ENCODE peak calls at places on chromosomes 5 and 9, in eight cellular contexts. R is AG09309, Q is T1000, Z is activated T-helper 1 cell treated with Interleukin-2 at 50 U/mL for 16 hours, T is A549, A is left cardiac atrium, F is LNCaP clone FGC, K is HT1080. C is an unnamed sample.

GRCh38 chr5:132907161-132907560 is 33.7 kb downstream of the LEAP2 start:
- DNase-seq in A (no peak), T (no peak), Z (no peak), K (peak), R (no peak), Q (no peak), F (no peak), C (no peak)

GRCh38 chr9:108850293-108850897 is 5.4 kb downstream of the ACTL7B start:
- DNase-seq in Z (no peak), A (no peak), Q (no peak), K (no peak), T (peak), R (no peak), F (peak), C (peak)

GRCh38 chr5:67204821-67205220 is 8.2 kb upstream of the CD180 start:
- DNase-seq in F (no peak), Q (no peak), R (no peak), K (no peak), T (no peak), A (no peak), Z (no peak), C (no peak)

GRCh38 chr5:127305486-127305885 is 14.9 kb downstream of the MEGF10 start:
- DNase-seq in Z (no peak), F (no peak), K (no peak), R (no peak), A (no peak), T (no peak), Q (no peak), C (no peak)

GRCh38 chr9:134735441-134736175 is 94.0 kb downstream of the COL5A1 start:
- DNase-seq in T (no peak), A (peak), R (no peak), Z (no peak), F (no peak), K (no peak), Q (no peak), C (no peak)

GRCh38 chr9:16950051-16950450 is 79.6 kb upstream of the BNC2 start:
- DNase-seq in Q (no peak), A (no peak), T (no peak), K (no peak), R (no peak), F (no peak), Z (no peak), C (no peak)

GRCh38 chr5:78592735-78593386 is 55.7 kb downstream of the LHFPL2 start:
- DNase-seq in Q (no peak), A (no peak), T (no peak), F (no peak), R (no peak), Z (no peak), K (no peak), C (no peak)

GRCh38 chr5:153796527-153796926 is 242.2 kb downstream of the FAM114A2 start:
- DNase-seq in K (peak), Q (no peak), Z (no peak), R (no peak), A (no peak), T (no peak), F (no peak), C (no peak)

GRCh38 chr9:132214027-132214622 is 52.3 kb downstream of the NTNG2 start:
- DNase-seq in Z (no peak), A (peak), R (peak), Q (peak), F (no peak), T (peak), K (peak), C (peak)

GRCh38 chr5:109411627-109412026 is 1.9 kb upstream of the PJA2 start:
- DNase-seq in F (no peak), K (peak), A (no peak), Z (no peak), Q (peak), T (peak), R (peak), C (no peak)

GRCh38 chr5:79840085-79840990 is 150.7 kb downstream of the CMYA5 start:
- DNase-seq in R (no peak), Z (no peak), F (no peak), K (no peak), A (no peak), T (no peak), Q (no peak), C (no peak)

GRCh38 chr9:95808001-95808400 is 67.5 kb upstream of the ERCC6L2 start:
- DNase-seq in K (no peak), R (no peak), Q (no peak), F (no peak), Z (no peak), T (no peak), A (no peak), C (no peak)

GRCh38 chr9:70901741-70902140 is 219.7 kb downstream of the TRPM3 start:
- DNase-seq in Q (no peak), Z (no peak), A (no peak), R (no peak), F (no peak), T (no peak), K (no peak), C (no peak)

GRCh38 chr5:168946363-168946762 is 354.6 kb downstream of the SLIT3 start:
- DNase-seq in F (no peak), A (no peak), T (no peak), R (no peak), K (no peak), Z (no peak), Q (no peak), C (peak)

C was measured in cerebellum.